ENCODE peak calls at places on chromosomes 4 and X, in four cellular contexts. K, A, L and G are unnamed samples.
A peak's percentile ranks its signal among the peaks of the same experiment; 100 is the strongest.

GRCh38 chr4:142242156-142242555 is 603.9 kb downstream of the INPP4B start:
- DNase-seq in K (no peak), A (no peak), L (no peak), G (no peak)

GRCh38 chr4:137032242-137032641 is 500.1 kb downstream of the PCDH18 start:
- DNase-seq in K (no peak), L (no peak), A (no peak), G (no peak)

GRCh38 chr4:122636697-122637096 is 15.8 kb upstream of the IL21 start:
- DNase-seq in L (no peak), K (no peak), A (no peak), G (no peak)

GRCh38 chr4:57151481-57151880 is 41.3 kb upstream of the IGFBP7 start:
- DNase-seq in A (no peak), K (no peak), L (no peak), G (no peak)

GRCh38 chr4:149785686-149786431 is 29.8 kb downstream of the IQCM start:
- DNase-seq in L (no peak), A (no peak), K (no peak), G (no peak)

GRCh38 chr4:142121951-142122350 is 485.6 kb downstream of the IL15 start:
- DNase-seq in K (no peak), L (no peak), A (no peak), G (no peak)

GRCh38 chr4:16794816-16795445 is 103.5 kb downstream of the LDB2 start:
- DNase-seq in K (peak; percentile 59), A (peak; percentile 50), L (peak; percentile 64), G (no peak)

GRCh38 chr4:146095867-146096266 is 79.7 kb upstream of the LSM6 start:
- DNase-seq in K (no peak), A (no peak), L (no peak), G (peak; percentile 37)

GRCh38 chr4:160826339-160826679 is 1337.5 kb downstream of the FSTL5 start:
- DNase-seq in K (no peak), A (no peak), L (no peak), G (no peak)

GRCh38 chr4:145739840-145740239 is 59.9 kb downstream of the C4orf51 start:
- DNase-seq in K (no peak), L (no peak), A (no peak), G (peak; percentile 80)

GRCh38 chr4:34181311-34181808 is 2063.0 kb downstream of the ARAP2 start:
- DNase-seq in A (no peak), L (peak; percentile 32), K (peak; percentile 85), G (no peak)

GRCh38 chr4:83342476-83342875 is 7.8 kb upstream of the HPSE start:
- DNase-seq in K (no peak), L (no peak), A (no peak), G (no peak)

GRCh38 chr4:6141554-6141953 is 58.8 kb downstream of the JAKMIP1 start:
- DNase-seq in A (no peak), L (no peak), K (no peak), G (no peak)

GRCh38 chr4:8229341-8229975 is 30.4 kb downstream of the SH3TC1 start:
- DNase-seq in A (no peak), L (no peak), K (no peak), G (no peak)

GRCh38 chrX:2243913-2244460 is 256.8 kb downstream of the DHRSX start:
- DNase-seq in K (peak; percentile 13), A (no peak), L (no peak), G (peak; percentile 28)

GRCh38 chr4:80206541-80207171 is 9.4 kb downstream of the PRDM8 start:
- DNase-seq in K (peak; percentile 29), L (no peak), A (no peak), G (no peak)

GRCh38 chrX:130555341-130555740 is 153.6 kb downstream of the RBMX2 start:
- DNase-seq in L (no peak), K (no peak), A (no peak), G (no peak)

GRCh38 chr4:128228778-128229457 is 58.7 kb downstream of the PGRMC2 start:
- DNase-seq in A (no peak), L (no peak), K (no peak), G (no peak)

GRCh38 chr4:159434496-159435241 is 331.8 kb downstream of the RAPGEF2 start:
- DNase-seq in L (no peak), A (no peak), K (peak; percentile 48), G (no peak)

GRCh38 chrX:124476562-124476961 is 130.2 kb downstream of the SH2D1A start:
- DNase-seq in A (no peak), K (no peak), L (no peak), G (no peak)

GRCh38 chr4:108559067-108559793 is 61.1 kb upstream of the RPL34 start:
- DNase-seq in A (no peak), L (no peak), K (peak; percentile 5), G (no peak)

GRCh38 chrX:153672531-153673397 is 849 bp downstream of the PNCK start:
- DNase-seq in L (no peak), K (no peak), A (no peak), G (no peak)

GRCh38 chrX:54945224-54945623 is 24.6 kb downstream of the TRO start:
- DNase-seq in L (no peak), A (no peak), K (no peak), G (no peak)

GRCh38 chrX:54944816-54945215 is 24.2 kb downstream of the TRO start:
- DNase-seq in L (no peak), A (no peak), K (no peak), G (no peak)
- H3K27me3 ChIP-seq in L (no peaks in the 10 kb centered on the region), A (no peaks in the 10 kb centered on the region), K (no peaks in the 10 kb centered on the region), G (no peaks in the 10 kb centered on the region)

GRCh38 chr4:168585168-168586091 is 88.6 kb downstream of the PALLD start:
- DNase-seq in K (peak; percentile 82), L (peak; percentile 90), A (peak; percentile 56), G (peak; percentile 57)
- H3K27ac ChIP-seq in K (no peak overlapping the region), L (peak overlapping the region; percentile 64), A (no peak overlapping the region), G (no peak overlapping the region)

GRCh38 chr4:95388911-95389310 is 159.9 kb downstream of the UNC5C start:
- DNase-seq in K (peak; percentile 13), A (no peak), L (no peak), G (no peak)
- H3K27me3 ChIP-seq in K (no peaks in the 10 kb centered on the region), A (no peaks in the 10 kb centered on the region), L (no peaks in the 10 kb centered on the region), G (no peaks in the 10 kb centered on the region)

DNA sequence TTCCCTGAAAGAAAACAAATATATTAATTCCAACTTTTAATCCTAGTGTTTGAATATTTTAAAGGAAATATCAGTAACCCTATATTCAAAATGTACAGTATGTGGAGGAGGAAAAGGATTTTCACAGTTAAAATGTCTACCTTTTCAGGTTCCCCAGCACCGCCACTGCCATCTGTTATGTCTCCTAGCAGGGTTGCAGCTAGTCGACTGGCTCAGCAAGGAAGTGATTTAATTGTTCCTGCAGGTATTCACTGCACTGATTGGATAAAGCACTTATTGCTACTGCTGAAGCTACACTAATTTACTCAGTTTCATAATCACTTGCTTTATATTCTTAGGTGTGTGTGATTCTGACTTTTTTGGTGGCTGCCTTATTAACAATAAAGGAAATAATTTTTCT is 65.5 kb upstream of the FHDC1 start:
- DNase-seq in K (no peak), L (no peak), A (no peak), G (no peak)
- H3K27ac ChIP-seq in K (no peak overlapping the region), L (no peak overlapping the region), A (no peak overlapping the region), G (no peak overlapping the region)

GRCh38 chr4:825063-825968 is 613 bp downstream of the CPLX1 start:
- DNase-seq in L (no peak), A (peak; percentile 21), K (peak; percentile 13), G (no peak)

GRCh38 chr4:825969-826330 is at the start of gene CPLX1:
- DNase-seq in K (peak; percentile 24), L (no peak), A (peak; percentile 16), G (peak; percentile 43)

GRCh38 chr4:823093-823760 is 2.7 kb downstream of the CPLX1 start:
- DNase-seq in L (no peak), K (no peak), A (no peak), G (no peak)

GRCh38 chr4:823761-824460 is 2.0 kb downstream of the CPLX1 start:
- DNase-seq in L (no peak), K (no peak), A (no peak), G (no peak)

GRCh38 chr4:824461-825062 is 1.4 kb downstream of the CPLX1 start:
- DNase-seq in A (no peak), K (peak; percentile 52), L (no peak), G (no peak)
- H3K27me3 ChIP-seq in A (no peaks in the 10 kb centered on the region), K (peaks cover 84% of the 10 kb centered on the region), L (peaks cover 54% of the 10 kb centered on the region), G (peaks cover 30% of the 10 kb centered on the region)

GRCh38 chr4:123676550-123677229 is 280.1 kb downstream of the SPRY1 start:
- DNase-seq in L (no peak), A (peak; percentile 58), K (no peak), G (no peak)

GRCh38 chr4:123673971-123674370 is 277.4 kb downstream of the SPRY1 start:
- DNase-seq in A (no peak), K (no peak), L (no peak), G (no peak)

GRCh38 chr4:123671633-123672404 is 275.2 kb downstream of the SPRY1 start:
- DNase-seq in K (no peak), A (no peak), L (no peak), G (no peak)

GRCh38 chr4:123674752-123675151 is 278.2 kb downstream of the SPRY1 start:
- DNase-seq in K (no peak), A (no peak), L (no peak), G (no peak)

GRCh38 chr4:123672987-123673386 is 276.4 kb downstream of the SPRY1 start:
- DNase-seq in K (peak; percentile 25), A (no peak), L (no peak), G (peak; percentile 90)
- H3K27ac ChIP-seq in K (peak overlapping the region; percentile 88), A (no peak overlapping the region), L (no peak overlapping the region), G (no peak overlapping the region)

DNA sequence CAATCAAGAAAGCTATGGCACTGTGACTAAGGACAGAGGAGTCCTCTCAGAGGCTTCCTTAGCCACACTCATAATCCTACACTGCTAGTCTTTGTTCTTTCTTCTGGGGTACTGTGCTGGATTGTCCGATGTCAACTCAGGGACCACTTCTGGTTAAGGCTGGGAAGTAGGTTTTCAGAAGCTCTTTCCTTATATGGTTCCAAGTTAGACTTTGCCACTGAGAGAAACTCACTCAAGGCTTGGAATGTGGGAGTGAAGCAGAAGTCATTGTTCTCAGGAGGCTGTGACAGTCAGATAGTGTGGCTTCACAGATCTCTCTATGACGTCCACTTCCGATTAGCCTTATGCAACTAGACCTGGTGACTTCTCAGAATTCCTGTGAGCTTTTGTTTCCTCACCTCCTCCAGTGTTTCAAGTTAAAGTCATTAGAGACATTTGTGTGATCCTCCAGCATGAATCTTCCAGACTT is 317.3 kb upstream of the F9 start:
- DNase-seq in A (no peak), K (no peak), L (no peak), G (no peak)
- H3K27me3 ChIP-seq in A (no peaks in the 10 kb centered on the region), K (peaks cover 6% of the 10 kb centered on the region), L (no peaks in the 10 kb centered on the region), G (no peaks in the 10 kb centered on the region)